ENCODE peak calls at places on chromosomes 12 and 14, in four cellular contexts. V is IMR-90, K is H9, U is neuronal stem cell. P is an unnamed sample.

GRCh38 chr14:61564623-61565091 is 130.7 kb upstream of the HIF1A start:
- DNase-seq in V (peak; percentile 97), K (no peak), U (no peak), P (peak; percentile 94)

GRCh38 chr12:81797100-81797499 is 38.0 kb upstream of the PPFIA2 start:
- DNase-seq in U (no peak), K (no peak), V (no peak), P (peak; percentile 6)

GRCh38 chr12:75444444-75445136 is 36.0 kb upstream of the GLIPR1 start:
- DNase-seq in K (no peak), V (peak; percentile 73), U (no peak), P (peak; percentile 45)

GRCh38 chr12:6823161-6824084 is 1.8 kb downstream of the GPR162 start:
- DNase-seq in V (no peak), U (no peak), K (no peak), P (no peak)

GRCh38 chr12:107396991-107397390 is 288.6 kb upstream of the PWP1 start:
- DNase-seq in V (no peak), K (no peak), U (no peak), P (no peak)

GRCh38 chr14:26729851-26730250 is 132.0 kb upstream of the NOVA1 start:
- DNase-seq in K (no peak), V (no peak), U (no peak), P (no peak)

GRCh38 chr12:54593716-54594115 is 5.3 kb upstream of the PPP1R1A start:
- DNase-seq in K (no peak), U (no peak), V (no peak), P (no peak)

GRCh38 chr14:99234982-99235491 is 37.0 kb downstream of the BCL11B start:
- DNase-seq in U (peak; percentile 57), V (no peak), K (peak; percentile 92), P (no peak)

GRCh38 chr12:57898308-57898970 is 42.9 kb upstream of the ATP23 start:
- DNase-seq in K (no peak), U (no peak), V (peak; percentile 5), P (no peak)

GRCh38 chr12:13534645-13535398 is 338.3 kb downstream of the EMP1 start:
- DNase-seq in V (peak; percentile 23), K (peak; percentile 94), U (peak; percentile 90), P (peak; percentile 7)

GRCh38 chr12:92571169-92571568 is 131.6 kb upstream of the PLEKHG7 start:
- DNase-seq in U (no peak), V (no peak), K (no peak), P (no peak)

GRCh38 chr12:93186131-93186530 is 191.6 kb upstream of the NUDT4 start:
- DNase-seq in U (no peak), K (no peak), V (peak; percentile 53), P (peak; percentile 86)

GRCh38 chr12:24505366-24506025 is 443.4 kb downstream of the BCAT1 start:
- DNase-seq in U (no peak), V (no peak), K (no peak), P (no peak)
- H4K8ac ChIP-seq in U (no peak overlapping the region), V (no peak overlapping the region), K (no peak overlapping the region), P (no peak overlapping the region)

DNA sequence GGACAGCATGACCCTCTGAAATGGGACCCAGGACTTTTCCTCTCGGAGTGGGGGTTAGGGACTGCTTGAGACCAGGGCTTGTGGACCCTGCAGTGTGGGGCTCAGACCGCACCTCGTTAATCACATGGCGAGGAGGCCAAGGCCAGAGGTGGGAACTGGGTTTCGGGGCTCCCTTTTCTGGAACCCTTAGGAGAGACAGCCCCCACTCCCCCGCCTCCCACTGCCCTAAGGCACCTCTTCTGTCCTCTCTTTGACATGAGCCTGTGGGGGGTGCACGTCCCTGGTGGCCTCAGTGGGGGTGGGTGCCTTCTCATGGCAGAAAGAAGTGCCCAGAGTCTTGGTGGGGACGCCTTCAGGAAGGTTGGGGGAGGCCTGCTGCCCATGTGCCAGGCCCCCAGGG is 24.3 kb downstream of the RTL1 start:
- DNase-seq in K (no peak), U (no peak), V (no peak), P (no peak)
- H4K8ac ChIP-seq in K (no peak overlapping the region), U (no peak overlapping the region), V (no peak overlapping the region), P (no peak overlapping the region)

GRCh38 chr14:64773046-64773445 is 68.8 kb downstream of the PLEKHG3 start:
- DNase-seq in U (no peak), V (no peak), K (no peak), P (no peak)

GRCh38 chr14:64773577-64773976 is 69.4 kb downstream of the PLEKHG3 start:
- DNase-seq in K (no peak), U (no peak), V (no peak), P (no peak)

GRCh38 chr14:64774272-64774671 is 70.0 kb downstream of the PLEKHG3 start:
- DNase-seq in K (no peak), U (no peak), V (no peak), P (no peak)

GRCh38 chr14:64777461-64777860 is 73.2 kb downstream of the PLEKHG3 start:
- DNase-seq in U (no peak), K (no peak), V (no peak), P (no peak)

DNA sequence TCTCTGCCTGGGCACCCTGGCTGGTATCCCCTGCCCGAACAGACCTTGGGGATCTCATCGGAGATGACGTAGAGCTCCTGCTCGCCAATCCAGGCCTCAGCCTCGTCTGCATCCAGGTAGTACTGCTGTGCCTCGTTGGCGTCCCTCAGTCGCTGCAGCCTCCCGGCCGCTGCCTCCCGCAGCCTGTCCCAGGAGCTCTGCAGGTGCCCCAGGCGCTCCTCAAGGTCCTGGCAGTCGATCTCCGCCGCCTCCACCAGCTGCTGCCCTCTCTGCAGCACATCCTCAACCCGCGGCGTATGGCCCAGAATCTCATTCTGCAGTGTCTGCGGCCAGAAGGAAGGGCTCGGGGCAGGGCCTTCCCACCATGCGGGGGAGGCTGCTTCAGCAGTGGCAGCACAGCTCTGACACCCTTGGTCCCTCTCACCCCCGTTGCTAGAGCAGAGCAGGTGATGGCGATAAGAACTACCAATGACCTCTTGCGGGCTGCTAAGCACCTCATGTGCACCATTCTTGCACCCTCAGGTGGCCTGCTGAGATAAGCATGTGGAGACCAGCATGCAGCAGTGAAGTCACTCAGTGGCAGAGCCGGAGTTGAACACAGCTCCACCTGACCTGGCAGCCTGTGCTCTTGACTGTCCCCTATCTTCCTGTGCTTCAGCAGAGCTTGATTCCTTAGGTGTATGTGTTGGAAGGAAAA is 71.0 kb downstream of the PLEKHG3 start:
- DNase-seq in V (no peak), U (no peak), K (no peak), P (no peak)
- H4K8ac ChIP-seq in V (no peak overlapping the region), U (no peak overlapping the region), K (no peak overlapping the region), P (no peak overlapping the region)

DNA sequence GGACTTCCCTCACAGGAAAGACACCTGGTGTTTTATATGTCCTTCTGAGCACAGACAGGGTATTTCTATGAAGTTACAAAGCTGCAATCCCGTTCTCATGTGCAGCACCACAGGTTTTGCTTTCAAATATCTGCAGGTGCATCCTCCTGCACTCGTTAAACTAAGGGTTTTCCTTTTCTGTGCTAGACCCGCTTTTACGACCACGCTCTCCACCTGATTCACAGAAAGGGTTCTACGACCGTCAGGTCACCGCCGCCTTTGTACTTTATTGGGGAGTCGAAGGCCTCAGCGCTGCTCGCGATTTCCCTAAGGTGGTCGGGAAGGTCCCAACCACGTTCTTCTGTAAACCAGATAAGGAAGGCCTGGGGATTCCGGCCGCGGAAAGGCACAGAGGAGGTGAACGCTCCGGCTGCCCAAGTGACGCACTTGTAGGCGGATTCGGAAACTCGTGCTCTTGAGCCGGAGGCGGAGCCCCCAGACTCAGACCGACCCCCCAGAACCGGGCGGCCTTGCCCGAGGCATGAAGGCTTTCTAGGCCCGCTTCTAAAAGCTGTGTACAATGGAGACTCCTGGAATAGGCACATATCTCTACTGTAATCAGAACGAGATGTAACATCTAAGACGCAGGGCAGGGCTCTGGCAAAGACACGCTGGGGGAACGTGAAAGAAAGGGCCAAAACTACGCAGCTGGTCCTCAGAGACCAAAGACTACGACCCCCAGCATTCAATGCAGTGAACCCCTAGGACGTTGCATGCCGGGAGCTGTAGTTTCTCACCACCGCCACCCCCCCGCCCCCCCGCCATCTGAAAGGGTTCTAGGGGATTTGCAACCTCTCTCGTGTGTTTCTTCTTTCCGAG is 930 bp upstream of the HSP90B1 start:
- DNase-seq in K (peak; percentile 94), V (peak; percentile 92), U (no peak), P (peak; percentile 92)
- H4K8ac ChIP-seq in K (no peak overlapping the region), V (peak overlapping the region; percentile 89), U (no peak overlapping the region), P (peak overlapping the region; percentile 63)

DNA sequence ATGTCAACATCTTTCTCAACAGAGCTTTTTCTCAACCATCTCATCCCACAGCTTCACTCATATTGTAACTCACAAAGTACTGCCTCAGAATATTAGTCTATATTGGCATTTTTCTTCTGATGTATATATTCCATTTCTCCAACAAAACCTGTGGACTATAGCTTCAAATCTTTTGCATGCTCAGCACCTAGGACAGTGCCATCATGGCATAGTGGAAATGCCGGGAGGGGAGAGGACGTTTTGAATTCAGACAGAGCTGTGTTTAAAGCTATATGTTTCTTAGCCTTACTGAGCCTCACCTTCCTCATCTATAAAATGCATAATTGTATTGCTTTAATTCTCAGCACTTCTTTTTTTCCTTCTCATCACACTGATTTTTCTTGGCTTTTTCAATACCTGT is 452.6 kb downstream of the GALC start:
- DNase-seq in V (no peak), U (no peak), K (no peak), P (no peak)
- H4K8ac ChIP-seq in V (no peak overlapping the region), U (no peak overlapping the region), K (no peak overlapping the region), P (no peak overlapping the region)

P was measured in mesenchymal stem cell.